ENCODE peak calls at places on chromosomes 13 and 19, in eight cellular contexts. I is GM12865; R is AG04449; U is neuronal stem cell; T is kidney epithelial cell; Q is cerebellar cortex; M is stimulated activated CD8-positive, alpha-beta memory T cell treated with anti-CD3 and anti-CD28 coated beads, Interleukin-7, amount 100 ng/mL, for 4 hours; N is CD8-positive, alpha-beta memory T cell. P is an unnamed sample.
A peak's percentile ranks its signal among the peaks of the same experiment; 100 is the strongest.

GRCh38 chr13:76829572-76830327 is 56.5 kb downstream of the KCTD12 start:
- DNase-seq in Q (no peak), U (no peak), I (no peak), M (no peak), T (no peak), N (no peak), R (no peak), P (no peak)

GRCh38 chr19:17475541-17476115 is 5.3 kb downstream of the SLC27A1 start:
- DNase-seq in Q (peak; percentile 40), R (no peak), U (no peak), N (no peak), I (no peak), T (no peak), M (no peak), P (no peak)

GRCh38 chr19:11268783-11269267 is 6.5 kb upstream of the DOCK6 start:
- DNase-seq in I (no peak), R (no peak), U (no peak), Q (peak; percentile 15), N (no peak), T (no peak), M (no peak), P (no peak)

GRCh38 chr13:99124695-99125334 is 75.8 kb upstream of the UBAC2 start:
- DNase-seq in I (peak; percentile 34), M (no peak), U (no peak), N (no peak), T (peak; percentile 14), Q (no peak), R (peak; percentile 9), P (no peak)

GRCh38 chr19:10601999-10602329 is 14.9 kb upstream of the AP1M2 start:
- DNase-seq in N (no peak), I (no peak), Q (no peak), U (no peak), R (no peak), T (no peak), M (no peak), P (no peak)

GRCh38 chr19:21321996-21322395 is 7.2 kb downstream of the ZNF708 start:
- DNase-seq in Q (no peak), T (no peak), U (no peak), N (no peak), I (no peak), M (no peak), R (no peak), P (no peak)

GRCh38 chr19:9986787-9987281 is 23.5 kb downstream of the COL5A3 start:
- DNase-seq in N (no peak), Q (peak; percentile 25), R (no peak), M (no peak), U (peak; percentile 47), I (no peak), T (no peak), P (no peak)

GRCh38 chr19:32041681-32042292 is 303.6 kb upstream of the ZNF507 start:
- DNase-seq in U (peak; percentile 57), N (no peak), R (no peak), M (no peak), T (no peak), Q (peak; percentile 7), I (no peak), P (no peak)

GRCh38 chr19:7391218-7391670 is 42.5 kb downstream of the ARHGEF18 start:
- DNase-seq in I (no peak), U (no peak), R (no peak), Q (no peak), N (no peak), T (peak; percentile 86), M (no peak), P (peak; percentile 82)

GRCh38 chr13:94236876-94237275 is 242.6 kb downstream of the DCT start:
- DNase-seq in T (no peak), Q (no peak), I (peak; percentile 1), R (no peak), U (no peak), M (no peak), N (no peak), P (no peak)

GRCh38 chr19:17234911-17235617 is 9.0 kb downstream of the OCEL1 start:
- DNase-seq in N (peak; percentile 54), R (no peak), I (peak; percentile 71), Q (peak; percentile 71), T (no peak), U (no peak), M (peak; percentile 50), P (no peak)

GRCh38 chr19:39384839-39385568 is 5.9 kb downstream of the PAF1 start:
- DNase-seq in M (no peak), Q (no peak), T (no peak), R (no peak), I (no peak), N (no peak), U (no peak), P (no peak)

GRCh38 chr13:44667950-44668349 is 91.8 kb upstream of the TSC22D1 start:
- DNase-seq in T (no peak), R (peak; percentile 75), I (peak; percentile 46), U (peak; percentile 61), N (no peak), Q (no peak), M (no peak), P (no peak)

GRCh38 chr19:33434886-33435705 is 61.6 kb downstream of the CEBPG start:
- DNase-seq in R (no peak), N (no peak), M (no peak), T (no peak), U (no peak), Q (no peak), I (no peak), P (no peak)

GRCh38 chr13:98411617-98412310 is 165.1 kb downstream of the STK24 start:
- DNase-seq in T (no peak), N (peak; percentile 4), R (no peak), I (no peak), Q (no peak), M (no peak), U (no peak), P (no peak)

GRCh38 chr13:40153516-40153915 is 498.1 kb downstream of the COG6 start:
- DNase-seq in Q (no peak), I (no peak), N (peak; percentile 31), U (no peak), M (no peak), R (no peak), T (no peak), P (no peak)

GRCh38 chr13:94198666-94199065 is 280.8 kb downstream of the DCT start:
- DNase-seq in R (no peak), M (no peak), N (no peak), U (no peak), T (no peak), I (no peak), Q (no peak), P (no peak)

GRCh38 chr13:29849071-29849541 is 1.3 kb downstream of the UBL3 start:
- DNase-seq in Q (peak; percentile 67), M (no peak), I (peak; percentile 37), T (no peak), U (no peak), N (peak; percentile 36), R (no peak), P (no peak)

GRCh38 chr19:50983625-50984292 is at the start of gene KLK7:
- DNase-seq in R (no peak), T (no peak), M (no peak), I (no peak), U (no peak), N (no peak), Q (no peak), P (no peak)

GRCh38 chr19:48218964-48219363 is 36.7 kb downstream of the CARD8 start:
- DNase-seq in Q (no peak), T (no peak), U (no peak), I (no peak), M (no peak), R (no peak), N (no peak), P (no peak)

GRCh38 chr19:7771072-7771471 is 8.0 kb downstream of the CLEC4M start:
- DNase-seq in N (no peak), R (no peak), Q (no peak), T (no peak), M (no peak), U (no peak), I (no peak), P (no peak)

GRCh38 chr19:23762884-23763711 is 4.4 kb upstream of the ZNF681 start:
- DNase-seq in M (peak; percentile 74), I (peak; percentile 35), N (peak; percentile 86), T (peak; percentile 26), Q (peak; percentile 95), U (peak; percentile 83), R (no peak), P (no peak)

GRCh38 chr19:3161453-3161852 is 17.1 kb upstream of the S1PR4 start:
- DNase-seq in U (no peak), T (no peak), R (no peak), I (no peak), M (no peak), Q (no peak), N (no peak), P (no peak)

GRCh38 chr19:4066176-4066606 is 508 bp downstream of the ZBTB7A start:
- DNase-seq in U (no peak), R (no peak), T (no peak), Q (no peak), M (peak; percentile 60), N (peak; percentile 73), I (no peak), P (no peak)

GRCh38 chr19:5048091-5048726 is 79.3 kb downstream of the KDM4B start:
- DNase-seq in R (no peak), Q (peak; percentile 72), T (no peak), U (peak; percentile 78), I (peak; percentile 61), M (peak; percentile 34), N (peak; percentile 48), P (peak; percentile 66)

GRCh38 chr19:45470147-45471081 is 2.6 kb downstream of the FOSB start:
- DNase-seq in I (no peak), N (peak; percentile 20), T (no peak), R (no peak), U (no peak), Q (no peak), M (no peak), P (peak; percentile 49)

GRCh38 chr13:49020940-49021548 is 45.3 kb downstream of the FNDC3A start:
- DNase-seq in I (no peak), U (no peak), T (no peak), R (no peak), Q (no peak), M (no peak), N (no peak), P (no peak)